ENCODE peak calls at places on chromosomes 12 and 14, in four cellular contexts. M is K562, O is HepG2, W is GM12878. X is an unnamed sample.

GRCh38 chr12:20815573-20815972 is 5.1 kb downstream of the SLCO1B3 start:
- DNase-seq in W (no peak), M (no peak), O (no peak), X (no peak)

GRCh38 chr12:64611430-64612286 is 1.4 kb downstream of the RASSF3 start:
- DNase-seq in W (no peak), O (no peak), M (no peak), X (no peak)

GRCh38 chr12:74111688-74112360 is 425.8 kb upstream of the ATXN7L3B start:
- DNase-seq in O (peak), M (no peak), W (no peak), X (peak)

GRCh38 chr12:132222096-132222807 is 78.0 kb downstream of the NOC4L start:
- DNase-seq in M (no peak), O (peak), W (peak), X (no peak)

GRCh38 chr12:1360812-1361211 is 233.6 kb downstream of the FBXL14 start:
- DNase-seq in O (no peak), M (no peak), W (no peak), X (no peak)

GRCh38 chr12:6372403-6373003 is 2.9 kb downstream of the SCNN1A start:
- DNase-seq in W (no peak), O (peak), M (no peak), X (no peak)

GRCh38 chr12:34347367-34347766 is 325.1 kb downstream of the ALG10 start:
- DNase-seq in M (peak), W (no peak), O (peak), X (peak)

GRCh38 chr12:66352197-66352596 is 49.9 kb downstream of the HELB start:
- DNase-seq in O (peak), W (no peak), M (no peak), X (peak)

GRCh38 chr12:116123511-116124258 is 153.8 kb downstream of the MED13L start:
- DNase-seq in W (no peak), O (no peak), M (peak), X (peak)

GRCh38 chr12:70646850-70647249 is 9.6 kb upstream of the PTPRB start:
- DNase-seq in M (no peak), W (no peak), O (no peak), X (no peak)

GRCh38 chr14:94665121-94665520 is 52.9 kb downstream of the SERPINA3 start:
- DNase-seq in O (no peak), W (no peak), M (no peak), X (no peak)

GRCh38 chr14:105165134-105165704 is 3.4 kb downstream of the JAG2 start:
- DNase-seq in O (no peak), W (no peak), M (no peak), X (no peak)

GRCh38 chr12:52300796-52301691 is 9.7 kb upstream of the KRT81 start:
- DNase-seq in O (no peak), M (no peak), W (no peak), X (no peak)

GRCh38 chr12:64907097-64907496 is 82.7 kb downstream of the TBC1D30 start:
- DNase-seq in M (no peak), O (no peak), W (no peak), X (no peak)

GRCh38 chr12:121165316-121165715 is 32.6 kb downstream of the P2RX7 start:
- DNase-seq in O (no peak), M (no peak), W (no peak), X (no peak)

GRCh38 chr14:103819503-103820307 is 27.7 kb downstream of the PPP1R13B start:
- DNase-seq in O (peak), W (no peak), M (no peak), X (peak)

GRCh38 chr12:57173089-57173488 is 25.7 kb upstream of the LRP1-AS start:
- DNase-seq in O (peak), W (no peak), M (peak), X (peak)

GRCh38 chr14:34059037-34059924 is 108.4 kb upstream of the EGLN3 start:
- DNase-seq in O (no peak), M (peak), W (no peak), X (no peak)

GRCh38 chr12:100213016-100213891 is 12.6 kb downstream of the ACTR6 start:
- DNase-seq in M (no peak), W (no peak), O (peak), X (no peak)

GRCh38 chr12:23626791-23627190 is 322.7 kb downstream of the SOX5 start:
- DNase-seq in W (no peak), M (no peak), O (no peak), X (no peak)

GRCh38 chr14:24310666-24311604 is at the start of gene LTB4R:
- DNase-seq in O (no peak), W (no peak), M (no peak), X (no peak)

GRCh38 chr14:82075566-82075965 is 541.9 kb upstream of the SEL1L start:
- DNase-seq in O (no peak), W (no peak), M (no peak), X (no peak)

GRCh38 chr12:4011597-4011996 is 138.4 kb upstream of the PARP11 start:
- DNase-seq in W (no peak), M (no peak), O (peak), X (no peak)

GRCh38 chr14:36746907-36747306 is 85.2 kb downstream of the PAX9 start:
- DNase-seq in O (no peak), M (no peak), W (no peak), X (no peak)

GRCh38 chr14:71720978-71721624 is 211.1 kb upstream of the RGS6 start:
- DNase-seq in M (peak), O (peak), W (peak), X (peak)

GRCh38 chr12:47636908-47637780 is 68.7 kb downstream of the RPAP3 start:
- DNase-seq in O (peak), M (no peak), W (no peak), X (no peak)

GRCh38 chr12:64173456-64173855 is 48.6 kb downstream of the KICS2 start:
- DNase-seq in O (no peak), M (no peak), W (no peak), X (peak)

GRCh38 chr14:82067221-82067620 is 533.6 kb upstream of the SEL1L start:
- DNase-seq in M (no peak), W (no peak), O (no peak), X (no peak)

GRCh38 chr12:57385586-57385985 is 45.3 kb downstream of the R3HDM2 start:
- DNase-seq in O (no peak), W (no peak), M (no peak), X (no peak)

GRCh38 chr12:49342914-49343731 is 3.6 kb upstream of the DNAJC22 start:
- DNase-seq in M (no peak), O (no peak), W (no peak), X (no peak)

GRCh38 chr14:48563465-48563864 is 888.1 kb upstream of the MDGA2 start:
- DNase-seq in W (no peak), O (no peak), M (no peak), X (no peak)

GRCh38 chr12:2411586-2412304 is 359.0 kb downstream of the CACNA1C start:
- DNase-seq in O (no peak), M (no peak), W (no peak), X (no peak)

GRCh38 chr12:2411011-2411410 is 358.2 kb downstream of the CACNA1C start:
- DNase-seq in W (no peak), O (no peak), M (no peak), X (no peak)

GRCh38 chr12:2410490-2410889 is 357.7 kb downstream of the CACNA1C start:
- DNase-seq in O (no peak), M (no peak), W (no peak), X (no peak)

GRCh38 chr12:2413999-2414792 is 361.4 kb downstream of the CACNA1C start:
- DNase-seq in O (no peak), W (no peak), M (no peak), X (no peak)

GRCh38 chr12:2412305-2412643 is 359.5 kb downstream of the CACNA1C start:
- DNase-seq in M (peak), O (no peak), W (no peak), X (no peak)
- TF ChIP-seq TARDBP in M (no peak), O (no peak), W (no peak), X (no peak)

GRCh38 chr14:80988742-80989429 is 33.5 kb downstream of the TSHR start:
- DNase-seq in O (no peak), W (no peak), M (no peak), X (no peak)
- TF ChIP-seq TARDBP in O (no peak), W (no peak), M (no peak), X (no peak)

GRCh38 chr14:30915596-30915995 is 41.2 kb downstream of the COCH start:
- DNase-seq in W (no peak), M (no peak), O (no peak), X (no peak)
- TF ChIP-seq TARDBP in W (no peak), M (no peak), O (no peak), X (no peak)

DNA sequence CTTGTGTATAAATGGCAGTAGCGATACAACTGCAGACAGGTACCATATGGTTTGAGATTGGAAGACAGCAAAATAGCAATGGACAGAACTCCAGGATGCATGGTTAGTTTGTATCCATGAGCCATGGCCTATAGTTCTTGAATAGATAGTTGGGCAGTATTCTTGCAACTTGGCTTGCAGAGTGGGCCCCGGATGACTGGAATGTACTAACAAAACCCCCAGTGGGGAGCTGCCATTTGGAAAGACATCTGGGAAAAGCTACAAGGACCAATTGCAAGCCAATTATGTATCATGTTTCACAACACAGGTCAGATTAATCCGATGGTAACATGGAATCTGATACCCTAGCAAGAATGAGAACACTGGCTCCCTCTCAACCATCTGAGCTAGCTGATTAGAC is 279.6 kb downstream of the RERGL start:
- DNase-seq in M (no peak), W (no peak), O (no peak), X (no peak)
- TF ChIP-seq TARDBP in M (no peak), W (no peak), O (no peak), X (no peak)

GRCh38 chr14:21617614-21618013 is 17.1 kb downstream of the OR10G2 start:
- DNase-seq in O (no peak), W (no peak), M (no peak), X (no peak)

GRCh38 chr14:21614245-21614644 is 20.5 kb downstream of the OR10G2 start:
- DNase-seq in M (no peak), W (no peak), O (no peak), X (no peak)

GRCh38 chr14:21612324-21612723 is 22.4 kb downstream of the OR10G2 start:
- DNase-seq in O (no peak), M (no peak), W (peak), X (no peak)
- TF ChIP-seq TARDBP in O (no peak), M (no peak), W (no peak), X (no peak)

DNA sequence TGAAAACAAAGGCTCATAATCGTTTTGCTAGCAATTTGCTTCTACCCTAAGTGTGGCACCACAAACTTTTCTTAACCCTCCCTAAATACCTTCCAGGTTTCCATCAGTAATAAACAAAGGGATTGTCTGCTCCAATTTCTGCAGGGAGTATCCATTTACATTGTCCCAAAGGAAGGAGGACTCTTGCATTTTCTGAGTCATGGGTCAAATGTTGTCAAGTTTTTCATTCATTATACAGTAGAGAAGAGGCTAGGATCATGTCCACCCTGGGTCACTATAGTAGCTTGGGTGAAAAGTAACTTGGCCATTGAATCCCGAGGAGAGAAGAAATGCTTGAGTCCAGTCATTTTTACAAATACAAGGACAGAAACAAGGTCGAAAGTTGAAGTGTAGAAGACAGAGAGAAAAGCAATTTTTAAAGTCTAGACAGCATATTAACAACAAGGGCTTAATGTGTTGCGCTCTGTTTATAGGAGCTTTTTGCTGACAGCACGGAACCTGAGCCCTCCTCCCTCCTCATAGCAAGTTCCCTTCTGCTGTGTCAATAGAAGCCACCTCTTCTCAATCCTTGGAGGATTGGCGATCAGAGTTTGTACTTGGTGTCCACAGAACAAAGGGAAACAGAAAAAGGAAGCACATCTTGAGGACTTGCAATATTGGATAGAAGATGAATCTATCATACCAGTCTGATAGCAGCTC is 53.1 kb downstream of the TMEM30B start:
- DNase-seq in W (no peak), M (no peak), O (no peak), X (peak)
- TF ChIP-seq TARDBP in W (no peak), M (no peak), O (no peak), X (no peak)

DNA sequence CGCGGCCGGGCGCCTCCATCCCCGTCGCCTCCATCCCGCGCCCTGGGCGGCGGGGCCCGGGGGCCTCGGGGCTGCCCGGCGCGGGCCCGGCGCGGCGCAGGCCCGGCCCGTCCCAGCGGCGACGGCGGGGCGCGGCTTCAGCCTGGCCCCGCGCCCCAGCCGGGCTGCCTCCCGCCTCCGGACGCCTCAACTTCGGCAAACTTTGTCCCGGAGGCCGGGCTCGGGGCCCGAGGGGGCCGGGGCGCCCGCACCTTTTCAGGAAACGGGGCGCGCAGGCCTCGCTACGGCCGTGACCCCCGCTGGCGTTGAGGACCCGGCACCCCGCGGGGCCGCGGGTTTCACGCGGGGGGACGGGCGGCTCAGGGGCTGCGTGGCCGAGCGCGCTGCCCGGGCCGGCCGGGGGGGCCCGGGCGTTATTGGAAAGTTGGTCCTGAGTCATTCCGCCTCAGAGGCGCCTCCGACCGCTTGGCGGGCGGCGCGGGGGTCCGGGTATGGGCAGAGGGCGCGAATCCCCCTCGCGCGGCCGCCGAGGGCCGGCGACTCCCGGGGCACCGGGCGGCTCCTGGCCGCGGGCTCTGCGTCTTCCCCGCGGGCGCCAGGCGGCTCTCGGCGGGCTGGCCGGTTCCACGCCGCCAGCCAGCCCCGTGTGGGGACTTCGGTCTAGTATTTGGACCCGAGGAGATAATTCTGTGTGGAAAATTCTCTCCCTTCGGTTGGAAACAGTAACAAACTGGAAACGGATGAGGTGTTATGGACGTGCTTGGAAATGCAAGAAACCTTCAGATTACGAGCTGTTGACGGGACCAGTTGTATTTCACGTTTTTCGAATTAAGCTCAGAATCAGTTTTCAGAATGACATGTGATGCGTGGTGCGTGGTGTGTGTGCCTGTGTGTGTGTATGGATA is 714 bp downstream of the TRAF3 start:
- DNase-seq in W (no peak), M (peak), O (no peak), X (no peak)
- TF ChIP-seq TARDBP in W (no peak), M (no peak), O (no peak), X (no peak)